ENCODE peak calls at places on chromosomes 6 and 20, in eight cellular contexts. S is Peyer's patch, F is uterus, V is adrenal gland, T is lower leg skin, J is tibial nerve, M is K562, B is body of pancreas. N is an unnamed sample.

GRCh38 chr20:23048283-23049200 is 930 bp downstream of the THBD start:
- DNase-seq in S (no peak), F (peak), V (peak), T (peak), J (peak), M (no peak), B (peak), N (peak)

GRCh38 chr20:61846074-61846473 is 219.6 kb downstream of the TAF4 start:
- DNase-seq in S (no peak), F (no peak), V (no peak), T (no peak), J (no peak), M (no peak), B (no peak), N (no peak)

GRCh38 chr6:84035484-84035883 is 1.9 kb downstream of the MRAP2 start:
- DNase-seq in S (no peak), F (no peak), V (no peak), T (no peak), J (no peak), M (no peak), B (no peak), N (no peak)

GRCh38 chr6:39929039-39929732 is 5.1 kb downstream of the MOCS1 start:
- DNase-seq in S (no peak), F (no peak), V (no peak), T (no peak), J (no peak), M (no peak), B (no peak), N (no peak)

GRCh38 chr6:20404641-20405032 is 3.0 kb downstream of the E2F3 start:
- DNase-seq in S (peak), F (no peak), V (peak), T (no peak), J (no peak), M (peak), B (peak), N (peak)

GRCh38 chr20:63236116-63236837 is 572 bp downstream of the BIRC7 start:
- DNase-seq in S (no peak), F (no peak), V (no peak), T (no peak), J (no peak), M (no peak), B (no peak), N (no peak)

GRCh38 chr6:143039548-143039947 is 21.1 kb upstream of the AIG1 start:
- DNase-seq in S (no peak), F (no peak), V (no peak), T (no peak), J (no peak), M (no peak), B (no peak), N (no peak)

GRCh38 chr20:64273109-64273508 is 17.6 kb downstream of the PCMTD2 start:
- DNase-seq in S (no peak), F (no peak), V (no peak), T (no peak), J (no peak), M (no peak), B (no peak), N (no peak)

GRCh38 chr20:34581341-34582189 is 23.0 kb downstream of the MAP1LC3A start:
- DNase-seq in S (no peak), F (no peak), V (no peak), T (peak), J (no peak), M (no peak), B (no peak), N (peak)

GRCh38 chr20:11403711-11404110 is 514.0 kb upstream of the BTBD3 start:
- DNase-seq in S (no peak), F (peak), V (peak), T (no peak), J (no peak), M (peak), B (no peak), N (peak)

GRCh38 chr20:59253779-59254319 is 46.6 kb upstream of the EDN3 start:
- DNase-seq in S (peak), F (no peak), V (no peak), T (no peak), J (no peak), M (no peak), B (no peak), N (no peak)

GRCh38 chr6:90459225-90459758 is 127.6 kb downstream of the MAP3K7 start:
- DNase-seq in S (no peak), F (no peak), V (no peak), T (no peak), J (no peak), M (peak), B (no peak), N (no peak)

GRCh38 chr6:71649893-71650292 is 236.5 kb upstream of the RIMS1 start:
- DNase-seq in S (no peak), F (no peak), V (no peak), T (no peak), J (no peak), M (no peak), B (no peak), N (no peak)

GRCh38 chr6:4840169-4840568 is 64.0 kb downstream of the CDYL start:
- DNase-seq in S (no peak), F (no peak), V (no peak), T (no peak), J (no peak), M (no peak), B (no peak), N (no peak)

GRCh38 chr6:32668226-32668747 is 1.8 kb upstream of the HLA-DQB1 start:
- DNase-seq in S (peak), F (no peak), V (peak), T (no peak), J (no peak), M (no peak), B (peak), N (peak)

GRCh38 chr6:136967874-136968752 is 46.0 kb downstream of the SLC35D3 start:
- DNase-seq in S (peak), F (peak), V (peak), T (peak), J (peak), M (peak), B (peak), N (peak)

GRCh38 chr6:143569035-143569434 is 57.5 kb upstream of the FUCA2 start:
- DNase-seq in S (no peak), F (no peak), V (no peak), T (no peak), J (no peak), M (no peak), B (no peak), N (peak)

GRCh38 chr6:140858381-140858971 is 1274.2 kb upstream of the GJE1 start:
- DNase-seq in S (no peak), F (no peak), V (no peak), T (no peak), J (no peak), M (no peak), B (no peak), N (no peak)

GRCh38 chr6:137233561-137234504 is 14.6 kb upstream of the IFNGR1 start:
- DNase-seq in S (no peak), F (peak), V (no peak), T (no peak), J (no peak), M (peak), B (peak), N (no peak)

GRCh38 chr6:116314878-116315277 is 35.1 kb upstream of the TSPYL1 start:
- DNase-seq in S (no peak), F (no peak), V (no peak), T (no peak), J (no peak), M (no peak), B (peak), N (peak)

GRCh38 chr6:157967486-157967885 is 14.2 kb upstream of the SYNJ2 start:
- DNase-seq in S (no peak), F (no peak), V (no peak), T (peak), J (no peak), M (no peak), B (no peak), N (no peak)

GRCh38 chr6:17042422-17043147 is 59.3 kb upstream of the STMND1 start:
- DNase-seq in S (no peak), F (no peak), V (peak), T (no peak), J (no peak), M (no peak), B (peak), N (peak)

GRCh38 chr6:155412335-155412734 is 43.3 kb downstream of the NOX3 start:
- DNase-seq in S (no peak), F (no peak), V (no peak), T (no peak), J (no peak), M (no peak), B (no peak), N (no peak)

GRCh38 chr6:110528051-110528929 is 51.9 kb upstream of the SLC22A16 start:
- DNase-seq in S (peak), F (peak), V (peak), T (no peak), J (peak), M (peak), B (peak), N (peak)

GRCh38 chr20:6122873-6123649 is at the start of gene FERMT1:
- DNase-seq in S (no peak), F (peak), V (peak), T (no peak), J (no peak), M (no peak), B (peak), N (peak)

GRCh38 chr20:7695622-7696021 is 244.6 kb downstream of the HAO1 start:
- DNase-seq in S (no peak), F (no peak), V (no peak), T (no peak), J (no peak), M (no peak), B (no peak), N (no peak)

GRCh38 chr6:34239240-34239825 is 2.7 kb downstream of the HMGA1 start:
- DNase-seq in S (no peak), F (no peak), V (no peak), T (peak), J (no peak), M (peak), B (no peak), N (no peak)

GRCh38 chr20:9269280-9269971 is 200.5 kb downstream of the PLCB4 start:
- DNase-seq in S (no peak), F (no peak), V (no peak), T (no peak), J (no peak), M (no peak), B (no peak), N (no peak)

GRCh38 chr6:81969011-81969410 is 216.5 kb upstream of the TENT5A start:
- DNase-seq in S (no peak), F (no peak), V (no peak), T (no peak), J (no peak), M (no peak), B (no peak), N (no peak)

GRCh38 chr6:145110109-145110508 is 625.2 kb downstream of the EPM2A start:
- DNase-seq in S (no peak), F (no peak), V (no peak), T (no peak), J (no peak), M (no peak), B (no peak), N (no peak)

GRCh38 chr20:25296094-25297093 is 48.5 kb downstream of the PYGB start:
- DNase-seq in S (no peak), F (no peak), V (no peak), T (no peak), J (no peak), M (peak), B (no peak), N (peak)

GRCh38 chr6:88982720-88983119 is 19.3 kb upstream of the RNGTT start:
- DNase-seq in S (no peak), F (peak), V (peak), T (no peak), J (no peak), M (peak), B (peak), N (peak)

GRCh38 chr6:130183271-130184222 is 39.2 kb downstream of the SAMD3 start:
- DNase-seq in S (peak), F (no peak), V (no peak), T (no peak), J (no peak), M (no peak), B (no peak), N (no peak)

GRCh38 chr6:85089255-85089654 is 324.9 kb upstream of the TBX18 start:
- DNase-seq in S (no peak), F (no peak), V (no peak), T (no peak), J (no peak), M (no peak), B (no peak), N (no peak)

GRCh38 chr20:23235173-23236027 is 115.2 kb upstream of the NXT1 start:
- DNase-seq in S (no peak), F (peak), V (peak), T (no peak), J (no peak), M (peak), B (peak), N (peak)

GRCh38 chr6:54758340-54758739 is 88.2 kb upstream of the FAM83B start:
- DNase-seq in S (no peak), F (no peak), V (no peak), T (no peak), J (no peak), M (no peak), B (no peak), N (no peak)

GRCh38 chr20:50930139-50931047 is 844 bp downstream of the ADNP start:
- DNase-seq in S (no peak), F (peak), V (peak), T (no peak), J (no peak), M (peak), B (peak), N (no peak)

GRCh38 chr20:50931048-50931305 is 260 bp downstream of the ADNP start:
- DNase-seq in S (no peak), F (no peak), V (no peak), T (no peak), J (no peak), M (no peak), B (no peak), N (no peak)

GRCh38 chr20:50931306-50932015 is at the start of gene ADNP:
- DNase-seq in S (peak), F (peak), V (peak), T (peak), J (peak), M (peak), B (peak), N (peak)

GRCh38 chr20:50928469-50928868 is 2.8 kb downstream of the ADNP start:
- DNase-seq in S (no peak), F (no peak), V (no peak), T (no peak), J (no peak), M (no peak), B (no peak), N (no peak)

DNA sequence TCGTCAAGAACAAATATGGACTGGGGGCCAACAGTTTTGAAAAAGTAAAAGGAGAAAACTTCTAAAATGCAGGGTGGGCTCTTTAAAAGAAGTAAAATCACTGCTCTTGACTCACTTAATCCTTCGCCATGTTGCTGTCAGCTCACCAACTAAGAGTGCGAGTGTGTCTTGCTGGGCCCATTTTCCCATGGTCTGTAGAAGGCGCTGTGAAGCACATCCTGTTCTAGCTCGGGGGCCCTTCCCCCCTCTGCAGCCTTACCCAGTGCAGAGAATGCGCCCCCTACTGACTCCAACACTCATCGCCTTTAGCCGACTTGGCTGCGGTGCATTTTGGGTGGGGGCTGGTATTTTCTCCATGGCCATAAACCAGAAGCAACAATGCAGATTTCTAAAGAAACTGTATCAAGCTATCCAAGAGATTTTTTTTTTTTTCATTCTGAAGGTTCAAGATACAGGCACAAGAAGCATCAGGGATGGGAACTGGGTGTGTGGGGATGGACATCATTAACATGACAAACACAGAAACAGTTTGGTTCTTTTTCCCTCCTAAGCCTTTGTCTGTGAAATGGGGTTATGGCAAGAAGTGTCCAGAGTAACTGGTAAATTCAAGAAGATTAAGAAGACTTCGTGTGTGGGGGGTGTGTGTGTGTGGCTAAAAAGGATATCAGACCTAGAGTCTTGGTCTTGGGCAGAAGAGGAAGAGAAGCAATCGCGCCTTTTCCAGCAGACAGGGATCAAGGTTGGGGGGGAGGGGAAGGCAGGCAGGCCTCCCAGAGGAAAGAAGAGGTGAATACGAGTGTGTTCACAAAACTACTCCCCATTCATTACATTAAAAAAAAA is 1.7 kb downstream of the ADNP start:
- DNase-seq in S (peak), F (peak), V (peak), T (peak), J (peak), M (peak), B (peak), N (peak)
- TF ChIP-seq POLR2A in S (no peak), F (no peak), V (no peak), T (no peak), J (no peak), M (peak), B (no peak), N (no peak)

GRCh38 chr20:32017711-32018251 is 7.5 kb downstream of the CCM2L start:
- DNase-seq in S (peak), F (no peak), V (no peak), T (no peak), J (no peak), M (peak), B (peak), N (no peak)

GRCh38 chr20:32019156-32019510 is 8.9 kb downstream of the CCM2L start:
- DNase-seq in S (no peak), F (no peak), V (no peak), T (no peak), J (no peak), M (peak), B (peak), N (no peak)

GRCh38 chr20:32021091-32021490 is 10.9 kb downstream of the CCM2L start:
- DNase-seq in S (no peak), F (no peak), V (no peak), T (no peak), J (no peak), M (no peak), B (no peak), N (no peak)

GRCh38 chr20:32019563-32020463 is 9.6 kb downstream of the CCM2L start:
- DNase-seq in S (no peak), F (no peak), V (no peak), T (no peak), J (no peak), M (no peak), B (no peak), N (no peak)

GRCh38 chr20:32018269-32019155 is 8.3 kb downstream of the CCM2L start:
- DNase-seq in S (peak), F (peak), V (peak), T (no peak), J (peak), M (peak), B (peak), N (peak)
- TF ChIP-seq POLR2A in S (no peak), F (no peak), V (no peak), T (no peak), J (no peak), M (no peak), B (no peak), N (no peak)

DNA sequence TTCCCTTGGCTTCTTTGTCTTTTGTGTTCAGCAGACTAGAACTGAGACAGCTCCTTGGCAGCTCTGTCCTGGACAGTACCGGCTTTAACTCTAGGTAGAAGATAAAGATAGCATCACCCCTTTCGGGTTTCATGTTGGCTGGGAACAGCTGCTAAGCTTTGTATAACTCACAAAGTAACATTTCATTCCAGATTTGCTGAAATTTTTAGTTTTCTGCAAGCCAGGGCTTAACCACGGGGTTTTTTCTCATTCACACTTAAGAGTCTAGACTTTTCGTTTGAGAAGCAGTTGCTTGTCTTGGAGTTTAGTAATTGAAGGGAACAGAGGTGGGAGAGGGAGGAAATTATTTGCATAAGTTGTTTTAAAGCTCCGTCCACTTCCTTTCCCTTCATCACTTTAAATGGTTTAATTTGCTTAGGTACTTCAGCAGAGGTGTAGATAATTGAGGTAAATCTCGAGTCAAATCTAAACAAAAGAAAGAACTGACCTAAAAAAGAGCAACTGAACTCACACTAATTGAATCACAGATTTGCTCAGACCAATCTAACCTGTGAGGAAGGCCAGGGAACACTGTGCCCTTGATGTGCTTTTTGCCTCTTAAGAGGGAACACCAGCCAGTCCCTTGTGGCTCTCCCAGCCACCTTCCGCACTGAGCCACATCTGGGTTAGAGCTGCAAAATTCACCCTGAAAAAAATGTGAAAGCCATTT is 48.3 kb downstream of the RREB1 start:
- DNase-seq in S (no peak), F (no peak), V (no peak), T (no peak), J (no peak), M (peak), B (no peak), N (no peak)
- TF ChIP-seq POLR2A in S (no peak), F (no peak), V (no peak), T (no peak), J (no peak), M (peak), B (no peak), N (no peak)

GRCh38 chr20:56433221-56433879 is 21.3 kb downstream of the CASS4 start:
- DNase-seq in S (no peak), F (no peak), V (no peak), T (peak), J (no peak), M (no peak), B (no peak), N (no peak)
- TF ChIP-seq POLR2A in S (no peak), F (no peak), V (no peak), T (no peak), J (no peak), M (no peak), B (no peak), N (no peak)

GRCh38 chr20:36573798-36574277 is 441 bp downstream of the TGIF2 start:
- DNase-seq in S (peak), F (peak), V (peak), T (peak), J (no peak), M (peak), B (peak), N (no peak)
- TF ChIP-seq POLR2A in S (no peak), F (no peak), V (no peak), T (no peak), J (no peak), M (no peak), B (no peak), N (no peak)

GRCh38 chr6:41071923-41072835 is at the start of gene OARD1:
- DNase-seq in S (peak), F (peak), V (peak), T (peak), J (peak), M (peak), B (peak), N (peak)

GRCh38 chr6:41072836-41073202 is at the start of gene NFYA:
- DNase-seq in S (peak), F (no peak), V (no peak), T (peak), J (peak), M (no peak), B (no peak), N (no peak)

GRCh38 chr6:41073968-41074691 is 1.4 kb downstream of the NFYA start:
- DNase-seq in S (no peak), F (no peak), V (no peak), T (no peak), J (no peak), M (peak), B (no peak), N (no peak)

GRCh38 chr6:41073203-41073967 is 611 bp downstream of the NFYA start:
- DNase-seq in S (peak), F (peak), V (peak), T (peak), J (peak), M (peak), B (peak), N (peak)

GRCh38 chr6:41071501-41071922 is 644 bp downstream of the OARD1 start:
- DNase-seq in S (peak), F (no peak), V (no peak), T (no peak), J (no peak), M (peak), B (no peak), N (peak)
- TF ChIP-seq POLR2A in S (peak), F (no peak), V (peak), T (no peak), J (no peak), M (no peak), B (no peak), N (peak)

GRCh38 chr6:43670623-43670986 is 17.0 kb downstream of the MRPS18A start:
- DNase-seq in S (no peak), F (no peak), V (no peak), T (no peak), J (no peak), M (no peak), B (no peak), N (no peak)
- TF ChIP-seq POLR2A in S (no peak), F (no peak), V (no peak), T (no peak), J (no peak), M (peak), B (no peak), N (no peak)

GRCh38 chr6:142014515-142014914 is 118.2 kb upstream of the GJE1 start:
- DNase-seq in S (no peak), F (no peak), V (no peak), T (no peak), J (no peak), M (no peak), B (no peak), N (no peak)
- TF ChIP-seq POLR2A in S (no peak), F (no peak), V (no peak), T (no peak), J (no peak), M (no peak), B (no peak), N (no peak)